ENCODE peak calls at places on chromosome 6, in ten cellular contexts. H is uterus, S is sigmoid colon, G is breast epithelium, M is stomach, I is transverse colon, J is prostate gland, O is IMR-90, P is ovary, W is heart left ventricle. F is an unnamed sample.

GRCh38 chr6:36539814-36540568 is 7.3 kb downstream of the STK38 start:
- DNase-seq in W (no peak), O (no peak), S (no peak), P (no peak), G (no peak), I (no peak), J (no peak), M (no peak), H (no peak), F (no peak)

GRCh38 chr6:112640895-112641294 is 293.8 kb downstream of the RFPL4B start:
- DNase-seq in P (no peak), H (no peak), G (no peak), I (no peak), S (no peak), J (no peak), M (no peak), W (no peak), O (peak), F (no peak)

GRCh38 chr6:36621371-36621855 is 27.3 kb downstream of the SRSF3 start:
- DNase-seq in O (no peak), M (peak), H (no peak), S (peak), J (no peak), G (peak), P (no peak), W (no peak), I (peak), F (peak)

GRCh38 chr6:137399949-137400443 is 94.2 kb downstream of the OLIG3 start:
- DNase-seq in I (no peak), G (no peak), H (no peak), W (no peak), P (no peak), M (no peak), O (no peak), J (no peak), S (no peak), F (no peak)

GRCh38 chr6:139762587-139763031 is 388.2 kb upstream of the CITED2 start:
- DNase-seq in H (no peak), J (no peak), W (no peak), G (no peak), I (no peak), P (no peak), S (no peak), M (no peak), O (peak), F (no peak)

GRCh38 chr6:109455161-109455501 is 441 bp downstream of the MICAL1 start:
- DNase-seq in G (no peak), W (peak), M (no peak), I (peak), J (no peak), H (no peak), O (no peak), S (no peak), P (no peak), F (no peak)

GRCh38 chr6:42993445-42993844 is 9.1 kb downstream of the PPP2R5D start:
- DNase-seq in G (no peak), H (no peak), M (no peak), O (no peak), P (no peak), W (no peak), I (no peak), S (no peak), J (no peak), F (no peak)

GRCh38 chr6:4879724-4880372 is 103.6 kb downstream of the CDYL start:
- DNase-seq in I (peak), H (no peak), P (no peak), S (no peak), G (no peak), W (no peak), O (no peak), M (no peak), J (no peak), F (no peak)

GRCh38 chr6:149919834-149920225 is 3.1 kb downstream of the RAET1G start:
- DNase-seq in M (no peak), H (no peak), W (no peak), S (peak), G (no peak), I (no peak), P (no peak), J (no peak), O (no peak), F (no peak)

GRCh38 chr6:138979813-138980668 is 8.0 kb downstream of the REPS1 start:
- DNase-seq in O (no peak), G (no peak), J (no peak), P (no peak), S (no peak), H (no peak), W (no peak), M (no peak), I (no peak), F (no peak)

GRCh38 chr6:15588966-15589634 is 73.7 kb downstream of the DTNBP1 start:
- DNase-seq in I (no peak), M (no peak), P (no peak), J (no peak), S (no peak), W (no peak), G (no peak), O (peak), H (no peak), F (no peak)

GRCh38 chr6:123189805-123190204 is 193.8 kb downstream of the CLVS2 start:
- DNase-seq in W (no peak), S (no peak), I (no peak), P (no peak), M (no peak), H (no peak), G (no peak), J (no peak), O (no peak), F (no peak)

GRCh38 chr6:43144879-43145278 is 26.2 kb upstream of the SRF start:
- DNase-seq in P (no peak), H (no peak), W (no peak), O (peak), G (no peak), S (no peak), J (no peak), I (no peak), M (no peak), F (no peak)

GRCh38 chr6:92777146-92777740 is 642.1 kb downstream of the EPHA7 start:
- DNase-seq in M (no peak), J (no peak), I (no peak), G (no peak), S (no peak), H (no peak), P (no peak), O (peak), W (no peak), F (no peak)

GRCh38 chr6:145815351-145815772 is 767 bp upstream of the FBXO30 start:
- DNase-seq in S (peak), J (no peak), O (peak), W (no peak), I (no peak), M (no peak), P (no peak), H (peak), G (no peak), F (peak)

GRCh38 chr6:158168054-158168303 is at the start of gene SERAC1:
- DNase-seq in M (no peak), O (no peak), S (no peak), J (no peak), I (no peak), H (no peak), W (no peak), P (no peak), G (no peak), F (no peak)

GRCh38 chr6:158174514-158174913 is 6.4 kb downstream of the GTF2H5 start:
- DNase-seq in P (no peak), M (no peak), H (no peak), O (peak), G (no peak), W (no peak), I (no peak), S (no peak), J (no peak), F (peak)

GRCh38 chr6:158174024-158174423 is 5.9 kb downstream of the GTF2H5 start:
- DNase-seq in P (no peak), W (no peak), M (no peak), S (no peak), G (no peak), O (no peak), H (no peak), I (no peak), J (no peak), F (no peak)

GRCh38 chr6:158172001-158172400 is 3.9 kb downstream of the GTF2H5 start:
- DNase-seq in P (no peak), J (no peak), M (no peak), S (no peak), H (no peak), G (no peak), W (no peak), O (no peak), I (no peak), F (no peak)

GRCh38 chr6:158170656-158171081 is 2.5 kb downstream of the GTF2H5 start:
- DNase-seq in G (no peak), P (no peak), H (no peak), W (no peak), J (no peak), I (no peak), M (no peak), O (peak), S (no peak), F (no peak)
- H3K27ac ChIP-seq in G (peak), P (no peak), H (peak), W (no peak), J (no peak), I (peak), M (peak), O (peak), S (peak), F (no peak)

GRCh38 chr6:31497595-31498476 is at the start of gene MICB:
- DNase-seq in I (peak), M (peak), W (peak), S (peak), J (peak), H (peak), P (peak), G (peak), O (peak), F (peak)
- TF ChIP-seq POLR2A in I (peak), M (no peak), W (peak), S (no peak), J (peak), H (peak), P (no peak), G (no peak), O (no peak), F (no peak)

GRCh38 chr6:3230275-3231212 is 3.1 kb upstream of the TUBB2B start:
- DNase-seq in J (no peak), M (no peak), H (no peak), W (no peak), P (no peak), S (no peak), I (no peak), G (no peak), O (peak), F (no peak)
- H3K27ac ChIP-seq in J (peak), M (peak), H (peak), W (no peak), P (no peak), S (peak), I (peak), G (peak), O (peak), F (no peak)

GRCh38 chr6:170233304-170234205 is 57.3 kb downstream of the DLL1 start:
- DNase-seq in S (no peak), O (no peak), P (no peak), M (no peak), W (peak), J (no peak), H (no peak), I (no peak), G (no peak), F (no peak)
- TF ChIP-seq POLR2A in S (no peak), O (no peak), P (no peak), M (no peak), W (no peak), J (no peak), H (no peak), I (no peak), G (no peak), F (no peak)

F was measured in adrenal gland.